ENCODE peak calls at places on chromosomes 11 and 22, in eight cellular contexts. G is HuH-7.5; K is activated naive CD8-positive, alpha-beta T cell treated with anti-CD3 and anti-CD28 coated beads, Interleukin-2, amount 50 U/mL, for 24 hours; P is T-helper 2 cell; E is cardiac fibroblast; D is hippocampal formation; M is right atrium auricular region; T is activated T-cell treated with anti-CD3 and anti-CD28 coated beads for 1 hour. L is an unnamed sample.

GRCh38 chr22:29344137-29344536 is 28.6 kb upstream of the RASL10A start:
- DNase-seq in P (no peak), M (no peak), E (peak; percentile 88), T (no peak), K (no peak), G (no peak), D (no peak), L (no peak)

GRCh38 chr11:94623120-94623735 is 56.1 kb downstream of the PIWIL4 start:
- DNase-seq in G (peak; percentile 48), E (peak; percentile 89), P (peak; percentile 52), K (peak; percentile 39), T (peak; percentile 9), M (no peak), D (peak; percentile 57), L (no peak)

GRCh38 chr11:35454362-35454761 is 35.0 kb upstream of the SLC1A2 start:
- DNase-seq in P (no peak), E (no peak), T (no peak), M (no peak), K (no peak), D (no peak), G (no peak), L (no peak)

GRCh38 chr11:833114-833791 is 501 bp downstream of the CD151 start:
- DNase-seq in T (no peak), K (peak; percentile 60), E (peak; percentile 60), D (no peak), P (peak; percentile 36), M (peak; percentile 81), G (no peak), L (no peak)

GRCh38 chr11:75140269-75141138 is 10.4 kb upstream of the SLCO2B1 start:
- DNase-seq in T (peak; percentile 77), D (no peak), P (peak; percentile 61), K (peak; percentile 82), M (no peak), G (peak; percentile 68), E (peak; percentile 52), L (peak; percentile 70)

GRCh38 chr11:132994038-132994502 is 538.2 kb downstream of the OPCML start:
- DNase-seq in G (no peak), K (no peak), P (no peak), M (no peak), D (no peak), E (no peak), T (no peak), L (no peak)

GRCh38 chr11:26905368-26905767 is 88.5 kb upstream of the FIBIN start:
- DNase-seq in M (no peak), P (no peak), E (peak; percentile 43), K (no peak), T (no peak), D (peak; percentile 13), G (no peak), L (no peak)

GRCh38 chr11:110455718-110456117 is 26.0 kb downstream of the FDX1 start:
- DNase-seq in M (no peak), T (no peak), G (no peak), E (no peak), K (no peak), D (no peak), P (peak; percentile 86), L (no peak)

GRCh38 chr22:45336971-45337431 is 27.3 kb downstream of the FAM118A start:
- DNase-seq in T (no peak), P (no peak), M (peak; percentile 88), E (peak; percentile 78), G (no peak), D (no peak), K (no peak), L (peak; percentile 72)

GRCh38 chr22:29480512-29481264 is 670 bp downstream of the NEFH start:
- DNase-seq in T (peak; percentile 2), M (no peak), E (peak; percentile 71), P (peak; percentile 80), G (no peak), D (no peak), K (peak; percentile 47), L (no peak)

GRCh38 chr11:45799562-45799961 is 5.4 kb upstream of the SLC35C1 start:
- DNase-seq in D (no peak), G (no peak), E (no peak), M (peak; percentile 26), K (no peak), T (no peak), P (no peak), L (no peak)

GRCh38 chr11:118514103-118514502 is 13.2 kb upstream of the TTC36 start:
- DNase-seq in T (no peak), P (no peak), K (no peak), E (no peak), G (no peak), M (no peak), D (no peak), L (no peak)

GRCh38 chr11:117545706-117546105 is 218.1 kb downstream of the CEP164 start:
- DNase-seq in T (no peak), G (no peak), D (no peak), K (no peak), E (no peak), M (no peak), P (no peak), L (no peak)

GRCh38 chr11:45802531-45803317 is 2.2 kb upstream of the SLC35C1 start:
- DNase-seq in M (peak; percentile 52), G (no peak), T (no peak), K (no peak), E (no peak), P (no peak), D (no peak), L (no peak)

GRCh38 chr11:86116996-86117705 is 48.3 kb upstream of the PICALM start:
- DNase-seq in G (no peak), K (no peak), T (no peak), P (peak; percentile 56), E (peak; percentile 54), M (no peak), D (no peak), L (no peak)

GRCh38 chr11:127074151-127074761 is 73.7 kb upstream of the KIRREL3 start:
- DNase-seq in E (peak; percentile 7), K (no peak), G (no peak), P (peak; percentile 62), D (peak; percentile 16), M (no peak), T (no peak), L (no peak)

GRCh38 chr11:57425565-57426438 is 1.1 kb downstream of the SLC43A3 start:
- DNase-seq in M (peak; percentile 86), G (no peak), T (no peak), K (peak; percentile 18), P (no peak), E (peak; percentile 63), D (no peak), L (no peak)

L was measured in naive thymus-derived CD4-positive, alpha-beta T cell.